ENCODE peak calls at places on chromosome 16, in eight cellular contexts. C is BE2C, R is sigmoid colon, Q is pancreas, L is AG09319, H is neural progenitor cell, J is upper lobe of right lung, A is mucosa of descending colon. T is an unnamed sample.
A peak's percentile ranks its signal among the peaks of the same experiment; 100 is the strongest.

GRCh38 chr16:83652898-83653297 is 154.9 kb upstream of the HSBP1 start:
- DNase-seq in L (no peak), H (no peak), J (no peak), A (no peak), R (no peak), Q (no peak), C (no peak), T (no peak)

GRCh38 chr16:57145046-57145963 is 40.5 kb downstream of the PSME3IP1 start:
- DNase-seq in Q (no peak), H (no peak), A (no peak), C (no peak), R (peak; percentile 52), L (no peak), J (no peak), T (no peak)

GRCh38 chr16:29877266-29877961 is 14.4 kb upstream of the CDIPT start:
- DNase-seq in Q (no peak), L (no peak), J (peak; percentile 82), H (peak; percentile 97), C (peak; percentile 88), A (peak; percentile 52), R (no peak), T (peak; percentile 75)

GRCh38 chr16:88971371-88972097 is 5.5 kb downstream of the CBFA2T3 start:
- DNase-seq in H (no peak), J (no peak), R (no peak), C (no peak), A (peak; percentile 80), L (no peak), Q (no peak), T (no peak)

GRCh38 chr16:66927918-66928649 is 2.7 kb upstream of the RRAD start:
- DNase-seq in Q (no peak), J (no peak), A (no peak), C (no peak), H (no peak), R (no peak), L (no peak), T (no peak)

GRCh38 chr16:85153656-85154091 is 41.4 kb upstream of the CIBAR2 start:
- DNase-seq in Q (no peak), L (no peak), H (no peak), C (peak; percentile 22), R (no peak), J (no peak), A (no peak), T (no peak)

GRCh38 chr16:8818499-8819270 is 21.0 kb downstream of the PMM2 start:
- DNase-seq in C (no peak), H (no peak), A (no peak), J (no peak), R (no peak), L (no peak), Q (no peak), T (no peak)

GRCh38 chr16:25060920-25061319 is 45.8 kb upstream of the ARHGAP17 start:
- DNase-seq in C (no peak), Q (no peak), A (no peak), R (no peak), H (no peak), J (no peak), L (no peak), T (no peak)

GRCh38 chr16:66069576-66069975 is 296.9 kb upstream of the CDH5 start:
- DNase-seq in A (no peak), R (no peak), J (no peak), L (no peak), C (no peak), Q (no peak), H (no peak), T (no peak)

GRCh38 chr16:80503144-80503543 is 37.6 kb upstream of the DYNLRB2 start:
- DNase-seq in Q (no peak), A (no peak), H (no peak), C (no peak), R (no peak), J (no peak), L (no peak), T (no peak)

GRCh38 chr16:80500116-80500859 is 40.5 kb upstream of the DYNLRB2 start:
- DNase-seq in J (no peak), C (no peak), R (no peak), H (no peak), L (no peak), Q (no peak), A (no peak), T (no peak)
- TF ChIP-seq CTCF in J (no peak), C (no peak), R (no peak), H (no peak), L (no peak), Q (no peak), A (no peak), T (no peak)

GRCh38 chr16:11484691-11485258 is 101.9 kb downstream of the LITAF start:
- DNase-seq in L (no peak), A (no peak), Q (no peak), H (no peak), J (no peak), C (no peak), R (no peak), T (no peak)

GRCh38 chr16:11485676-11486075 is 101.0 kb downstream of the LITAF start:
- DNase-seq in A (no peak), J (no peak), H (no peak), Q (no peak), C (no peak), R (no peak), L (no peak), T (no peak)

GRCh38 chr16:11481987-11482386 is 104.7 kb downstream of the LITAF start:
- DNase-seq in H (no peak), J (no peak), A (no peak), L (no peak), R (no peak), Q (no peak), C (no peak), T (no peak)

GRCh38 chr16:11480634-11481033 is 106.1 kb downstream of the LITAF start:
- DNase-seq in Q (no peak), C (no peak), J (no peak), A (no peak), H (no peak), L (no peak), R (no peak), T (no peak)

GRCh38 chr16:11482946-11483748 is 103.6 kb downstream of the LITAF start:
- DNase-seq in J (no peak), C (no peak), Q (no peak), L (no peak), R (no peak), A (no peak), H (no peak), T (no peak)
- TF ChIP-seq CTCF in J (no peak), C (no peak), Q (no peak), L (no peak), R (no peak), A (no peak), H (no peak), T (no peak)

GRCh38 chr16:5010576-5011329 is 23.0 kb downstream of the NAGPA start:
- DNase-seq in C (no peak), L (no peak), A (no peak), Q (no peak), J (no peak), R (no peak), H (peak; percentile 46), T (no peak)
- TF ChIP-seq CTCF in C (no peak), L (no peak), A (no peak), Q (no peak), J (no peak), R (no peak), H (no peak), T (no peak)

GRCh38 chr16:75546293-75546692 is 9.8 kb downstream of the TMEM231 start:
- DNase-seq in Q (no peak), A (no peak), R (no peak), J (peak; percentile 29), L (no peak), H (no peak), C (no peak), T (no peak)

GRCh38 chr16:75552951-75553350 is 3.1 kb downstream of the TMEM231 start:
- DNase-seq in C (no peak), A (no peak), L (no peak), Q (no peak), H (no peak), R (no peak), J (no peak), T (no peak)

GRCh38 chr16:75555213-75555706 is 792 bp downstream of the TMEM231 start:
- DNase-seq in H (peak; percentile 93), J (peak; percentile 81), R (peak; percentile 91), L (peak; percentile 55), Q (peak; percentile 64), A (peak; percentile 87), C (peak; percentile 91), T (peak; percentile 82)

GRCh38 chr16:75555707-75556512 is at the start of gene TMEM231:
- DNase-seq in L (peak; percentile 66), R (peak; percentile 99), H (peak; percentile 99), Q (peak; percentile 93), J (peak; percentile 99), C (peak; percentile 98), A (peak; percentile 98), T (peak; percentile 98)

GRCh38 chr16:75550211-75550662 is 5.8 kb downstream of the TMEM231 start:
- DNase-seq in H (peak; percentile 69), R (no peak), C (peak; percentile 35), L (no peak), J (no peak), Q (no peak), A (no peak), T (no peak)
- TF ChIP-seq CTCF in H (peak; percentile 60), R (no peak), C (peak; percentile 65), L (peak; percentile 35), J (peak; percentile 46), Q (peak; percentile 9), A (peak; percentile 24), T (no peak)

GRCh38 chr16:6616746-6617145 is 715.9 kb upstream of the RBFOX1 start:
- DNase-seq in L (no peak), R (no peak), Q (no peak), H (no peak), A (no peak), J (no peak), C (no peak), T (no peak)

GRCh38 chr16:6615661-6616060 is 717.0 kb upstream of the RBFOX1 start:
- DNase-seq in C (no peak), R (no peak), H (no peak), J (no peak), Q (no peak), A (no peak), L (no peak), T (no peak)

GRCh38 chr16:6611535-6611934 is 721.1 kb upstream of the RBFOX1 start:
- DNase-seq in Q (no peak), R (no peak), L (no peak), J (no peak), C (no peak), A (no peak), H (peak; percentile 27), T (no peak)
- TF ChIP-seq CTCF in Q (no peak), R (no peak), L (no peak), J (no peak), C (peak; percentile 31), A (no peak), H (peak; percentile 53), T (no peak)

DNA sequence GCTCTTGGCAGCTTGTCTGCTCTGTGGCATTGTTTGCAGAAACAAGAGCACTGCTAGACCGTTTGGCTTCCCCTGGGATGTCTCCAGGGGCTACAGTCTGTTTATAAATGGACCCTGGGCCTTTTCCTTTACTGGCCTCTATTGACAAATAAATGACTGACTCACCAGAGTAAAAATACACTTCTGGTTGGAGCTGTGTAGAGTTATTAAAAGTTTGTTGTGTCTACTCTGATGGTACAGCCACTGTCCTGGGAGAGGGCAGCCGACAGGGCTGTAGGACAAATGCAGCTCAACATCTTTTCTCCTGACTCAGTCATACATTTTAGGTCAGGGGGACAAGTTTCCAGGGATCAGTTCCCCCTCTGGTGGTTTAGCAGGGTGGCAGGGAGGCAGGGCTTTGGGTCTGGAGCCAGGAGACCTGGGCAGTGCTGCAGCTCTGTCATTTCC is 30.0 kb downstream of the FOXL1 start:
- DNase-seq in L (no peak), J (no peak), Q (no peak), R (no peak), A (no peak), C (no peak), H (no peak), T (no peak)
- TF ChIP-seq CTCF in L (no peak), J (no peak), Q (no peak), R (no peak), A (no peak), C (no peak), H (no peak), T (no peak)